ENCODE peak calls at places on chromosomes 4 and X, in four cellular contexts. H, F, L and I are unnamed samples.
A peak's percentile ranks its signal among the peaks of the same experiment; 100 is the strongest.

GRCh38 chr4:87465739-87466366 is 43.5 kb downstream of the NUDT9 start:
- DNase-seq in H (peak; percentile 64), F (no peak), L (peak; percentile 64), I (peak; percentile 58)

GRCh38 chr4:12555011-12555410 is 929.1 kb downstream of the RAB28 start:
- DNase-seq in H (peak; percentile 28), F (no peak), L (peak; percentile 23), I (peak; percentile 59)

GRCh38 chr4:48944252-48944651 is 37.7 kb upstream of the OCIAD2 start:
- DNase-seq in H (peak; percentile 93), L (peak; percentile 59), F (no peak), I (peak; percentile 96)

GRCh38 chrX:150421816-150422215 is 58.7 kb downstream of the MAMLD1 start:
- DNase-seq in F (no peak), H (no peak), L (peak; percentile 46), I (no peak)

GRCh38 chrX:48461830-48462229 is 8.2 kb downstream of the SLC38A5 start:
- DNase-seq in H (no peak), F (no peak), L (no peak), I (peak; percentile 87)

GRCh38 chrX:51336584-51336983 is 4.0 kb downstream of the NUDT10 start:
- DNase-seq in F (no peak), L (peak; percentile 47), H (peak; percentile 47), I (peak; percentile 35)

GRCh38 chr4:169115897-169116254 is 105.8 kb upstream of the CBR4 start:
- DNase-seq in L (peak; percentile 96), H (peak; percentile 87), F (no peak), I (peak; percentile 100)

GRCh38 chr4:88919056-88919455 is 137.9 kb downstream of the FAM13A start:
- DNase-seq in L (no peak), F (no peak), H (peak; percentile 69), I (peak; percentile 88)

GRCh38 chrX:16022580-16023170 is 100.7 kb upstream of the GRPR start:
- DNase-seq in F (no peak), L (peak; percentile 39), H (peak; percentile 69), I (peak; percentile 69)

GRCh38 chr4:5955856-5956255 is 62.4 kb downstream of the C4orf50 start:
- DNase-seq in L (no peak), H (no peak), F (no peak), I (no peak)

GRCh38 chrX:72018277-72019112 is 107.8 kb downstream of the NHSL2 start:
- DNase-seq in L (peak; percentile 88), H (peak; percentile 91), F (peak; percentile 93), I (peak; percentile 77)

GRCh38 chr4:71266090-71266794 is 72.6 kb upstream of the SLC4A4 start:
- DNase-seq in H (peak; percentile 10), L (peak; percentile 77), F (no peak), I (no peak)

GRCh38 chr4:80141543-80141942 is 55.8 kb upstream of the PRDM8 start:
- DNase-seq in L (no peak), F (no peak), H (no peak), I (peak; percentile 47)

GRCh38 chrX:155048997-155049619 is 21.8 kb downstream of the CMC4 start:
- DNase-seq in F (no peak), H (peak; percentile 57), L (peak; percentile 53), I (peak; percentile 26)

GRCh38 chrX:7574325-7574724 is 268.6 kb upstream of the VCX start:
- DNase-seq in F (no peak), H (peak; percentile 38), L (peak; percentile 5), I (peak; percentile 63)

GRCh38 chr4:168666531-168666930 is 169.7 kb downstream of the PALLD start:
- DNase-seq in H (peak; percentile 75), L (peak; percentile 77), F (no peak), I (no peak)

GRCh38 chr4:156374069-156374468 is 420.4 kb upstream of the CTSO start:
- DNase-seq in F (no peak), L (no peak), H (no peak), I (no peak)

GRCh38 chrX:72121381-72121780 is 10.3 kb downstream of the RTL5 start:
- DNase-seq in F (peak; percentile 29), H (peak; percentile 85), L (peak; percentile 85), I (peak; percentile 54)

GRCh38 chr4:156505341-156505955 is 466.2 kb downstream of the PDGFC start:
- DNase-seq in F (no peak), L (no peak), H (no peak), I (no peak)

GRCh38 chr4:145937021-145937861 is 1.4 kb downstream of the ZNF827 start:
- DNase-seq in F (peak; percentile 82), L (peak; percentile 76), H (peak; percentile 56), I (no peak)

GRCh38 chr4:183098080-183098722 is 856 bp upstream of the WWC2 start:
- DNase-seq in H (peak; percentile 42), L (peak; percentile 45), F (peak; percentile 81), I (no peak)
- H3K4me3 ChIP-seq in H (peak overlapping the region; percentile 93), L (peak overlapping the region; percentile 73), F (peak overlapping the region; percentile 73), I (peak overlapping the region; percentile 77)

GRCh38 chr4:123444298-123444731 is 47.7 kb downstream of the SPRY1 start:
- DNase-seq in L (no peak), H (no peak), F (no peak), I (no peak)
- H3K4me3 ChIP-seq in L (no peak overlapping the region), H (no peak overlapping the region), F (peak overlapping the region; percentile 26), I (no peak overlapping the region)

DNA sequence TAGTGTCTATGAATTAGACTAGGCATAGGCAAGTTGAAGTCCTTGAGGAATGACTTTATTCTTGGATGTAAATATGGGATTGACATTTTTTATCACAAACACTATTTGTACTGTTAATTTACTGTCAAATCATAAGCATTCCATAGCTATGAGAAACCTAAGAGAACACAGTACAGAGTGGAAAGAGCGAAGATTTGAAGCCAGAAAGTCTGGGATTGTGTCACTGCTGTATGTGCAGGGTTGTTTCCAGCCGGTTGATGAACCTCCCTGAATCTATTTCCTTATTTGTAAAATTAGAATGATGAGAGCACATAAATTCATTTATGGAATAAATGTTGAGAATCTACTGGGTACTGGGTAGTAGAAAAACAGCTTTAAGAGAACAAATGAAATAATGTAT is 14.3 kb upstream of the KLHL5 start:
- DNase-seq in H (peak; percentile 26), F (no peak), L (no peak), I (peak; percentile 17)
- H3K4me3 ChIP-seq in H (peak overlapping the region; percentile 88), F (no peak overlapping the region), L (no peak overlapping the region), I (no peak overlapping the region)

GRCh38 chr4:180456928-180457327 is 1786.3 kb upstream of the TENM3 start:
- DNase-seq in L (no peak), H (peak; percentile 16), F (no peak), I (no peak)
- H3K4me3 ChIP-seq in L (no peak overlapping the region), H (no peak overlapping the region), F (no peak overlapping the region), I (no peak overlapping the region)